ENCODE peak calls at places on chromosomes 12 and 14, in ten cellular contexts. One of them, this sample, is unnamed.

GRCh38 chr14:35818346-35819115 is 7.6 kb upstream of the BRMS1L start:
- DNase-seq in HuH-7.5: no peak
- DNase-seq in skeletal muscle cell: no peak
- DNase-seq in fibroblast of villous mesenchyme: peak; percentile 50
- DNase-seq in HTR-8/SVneo: peak; percentile 54
- DNase-seq in AG04450: no peak
- DNase-seq in AG10803: peak; percentile 41
- DNase-seq in head of caudate nucleus: peak; percentile 71
- DNase-seq in HFF-Myc: peak; percentile 19
- DNase-seq in iris pigment epithelial cell: peak; percentile 62
- DNase-seq in this sample: peak; percentile 57

GRCh38 chr14:29842228-29842627 is 85.4 kb downstream of the PRKD1 start:
- DNase-seq in HTR-8/SVneo: no peak
- DNase-seq in AG10803: no peak
- DNase-seq in skeletal muscle cell: no peak
- DNase-seq in AG04450: no peak
- DNase-seq in iris pigment epithelial cell: no peak
- DNase-seq in head of caudate nucleus: no peak
- DNase-seq in fibroblast of villous mesenchyme: no peak
- DNase-seq in HuH-7.5: no peak
- DNase-seq in HFF-Myc: no peak
- DNase-seq in this sample: no peak

GRCh38 chr14:76541594-76542219 is 165.8 kb downstream of the ESRRB start:
- DNase-seq in HFF-Myc: no peak
- DNase-seq in skeletal muscle cell: no peak
- DNase-seq in AG10803: no peak
- DNase-seq in iris pigment epithelial cell: no peak
- DNase-seq in HTR-8/SVneo: no peak
- DNase-seq in head of caudate nucleus: peak; percentile 7
- DNase-seq in HuH-7.5: no peak
- DNase-seq in fibroblast of villous mesenchyme: no peak
- DNase-seq in AG04450: no peak
- DNase-seq in this sample: no peak

GRCh38 chr12:46152456-46152855 is 116.4 kb downstream of the SLC38A1 start:
- DNase-seq in HFF-Myc: no peak
- DNase-seq in fibroblast of villous mesenchyme: no peak
- DNase-seq in skeletal muscle cell: no peak
- DNase-seq in AG04450: no peak
- DNase-seq in iris pigment epithelial cell: no peak
- DNase-seq in HuH-7.5: no peak
- DNase-seq in HTR-8/SVneo: no peak
- DNase-seq in AG10803: no peak
- DNase-seq in head of caudate nucleus: peak; percentile 62
- DNase-seq in this sample: no peak

GRCh38 chr14:90398315-90398811 is 1.5 kb downstream of the CALM1 start:
- DNase-seq in iris pigment epithelial cell: peak; percentile 34
- DNase-seq in skeletal muscle cell: no peak
- DNase-seq in head of caudate nucleus: no peak
- DNase-seq in AG10803: no peak
- DNase-seq in HuH-7.5: peak; percentile 22
- DNase-seq in fibroblast of villous mesenchyme: peak; percentile 43
- DNase-seq in HTR-8/SVneo: no peak
- DNase-seq in HFF-Myc: no peak
- DNase-seq in AG04450: no peak
- DNase-seq in this sample: peak; percentile 61

GRCh38 chr14:75732888-75733287 is 71.8 kb downstream of the TTLL5 start:
- DNase-seq in fibroblast of villous mesenchyme: no peak
- DNase-seq in AG04450: no peak
- DNase-seq in skeletal muscle cell: no peak
- DNase-seq in head of caudate nucleus: no peak
- DNase-seq in AG10803: no peak
- DNase-seq in HuH-7.5: no peak
- DNase-seq in iris pigment epithelial cell: no peak
- DNase-seq in HFF-Myc: no peak
- DNase-seq in HTR-8/SVneo: no peak
- DNase-seq in this sample: no peak

GRCh38 chr14:76901171-76902055 is 75.2 kb downstream of the LRRC74A start:
- DNase-seq in head of caudate nucleus: no peak
- DNase-seq in AG10803: peak; percentile 93
- DNase-seq in HuH-7.5: no peak
- DNase-seq in AG04450: no peak
- DNase-seq in HFF-Myc: no peak
- DNase-seq in skeletal muscle cell: no peak
- DNase-seq in iris pigment epithelial cell: no peak
- DNase-seq in HTR-8/SVneo: peak; percentile 51
- DNase-seq in fibroblast of villous mesenchyme: peak; percentile 39
- DNase-seq in this sample: no peak

GRCh38 chr12:47821346-47821706 is 1.6 kb upstream of the HDAC7 start:
- DNase-seq in HuH-7.5: no peak
- DNase-seq in skeletal muscle cell: no peak
- DNase-seq in head of caudate nucleus: no peak
- DNase-seq in AG10803: peak; percentile 50
- DNase-seq in iris pigment epithelial cell: no peak
- DNase-seq in fibroblast of villous mesenchyme: no peak
- DNase-seq in HFF-Myc: no peak
- DNase-seq in HTR-8/SVneo: no peak
- DNase-seq in AG04450: no peak
- DNase-seq in this sample: no peak

GRCh38 chr12:52086366-52086765 is 6.9 kb downstream of the SMIM41 start:
- DNase-seq in iris pigment epithelial cell: no peak
- DNase-seq in HuH-7.5: no peak
- DNase-seq in skeletal muscle cell: no peak
- DNase-seq in AG10803: peak; percentile 25
- DNase-seq in head of caudate nucleus: no peak
- DNase-seq in AG04450: no peak
- DNase-seq in fibroblast of villous mesenchyme: no peak
- DNase-seq in HTR-8/SVneo: no peak
- DNase-seq in HFF-Myc: no peak
- DNase-seq in this sample: no peak

GRCh38 chr14:104724407-104724980 is 465 bp downstream of the ADSS1 start:
- DNase-seq in AG04450: no peak
- DNase-seq in AG10803: no peak
- DNase-seq in iris pigment epithelial cell: no peak
- DNase-seq in HFF-Myc: no peak
- DNase-seq in fibroblast of villous mesenchyme: peak; percentile 16
- DNase-seq in HuH-7.5: peak; percentile 58
- DNase-seq in head of caudate nucleus: no peak
- DNase-seq in skeletal muscle cell: no peak
- DNase-seq in HTR-8/SVneo: peak; percentile 34
- DNase-seq in this sample: no peak

GRCh38 chr12:56274299-56274698 is 7.6 kb downstream of the COQ10A start:
- DNase-seq in HTR-8/SVneo: no peak
- DNase-seq in HuH-7.5: no peak
- DNase-seq in AG10803: no peak
- DNase-seq in head of caudate nucleus: no peak
- DNase-seq in iris pigment epithelial cell: no peak
- DNase-seq in AG04450: no peak
- DNase-seq in fibroblast of villous mesenchyme: no peak
- DNase-seq in HFF-Myc: no peak
- DNase-seq in skeletal muscle cell: no peak
- DNase-seq in this sample: no peak

GRCh38 chr12:47636908-47637780 is 68.7 kb downstream of the RPAP3 start:
- DNase-seq in iris pigment epithelial cell: peak; percentile 40
- DNase-seq in HTR-8/SVneo: no peak
- DNase-seq in HFF-Myc: no peak
- DNase-seq in AG10803: no peak
- DNase-seq in HuH-7.5: no peak
- DNase-seq in fibroblast of villous mesenchyme: no peak
- DNase-seq in AG04450: no peak
- DNase-seq in skeletal muscle cell: no peak
- DNase-seq in head of caudate nucleus: no peak
- DNase-seq in this sample: peak; percentile 54

GRCh38 chr14:69711471-69712216 is 55.3 kb upstream of the SRSF5 start:
- DNase-seq in AG04450: no peak
- DNase-seq in AG10803: peak; percentile 19
- DNase-seq in head of caudate nucleus: peak; percentile 71
- DNase-seq in HFF-Myc: no peak
- DNase-seq in iris pigment epithelial cell: no peak
- DNase-seq in HTR-8/SVneo: no peak
- DNase-seq in fibroblast of villous mesenchyme: no peak
- DNase-seq in skeletal muscle cell: no peak
- DNase-seq in HuH-7.5: no peak
- DNase-seq in this sample: no peak

GRCh38 chr12:27304856-27305255 is 27.8 kb upstream of the BMAL2 start:
- DNase-seq in iris pigment epithelial cell: no peak
- DNase-seq in HTR-8/SVneo: no peak
- DNase-seq in HuH-7.5: no peak
- DNase-seq in skeletal muscle cell: no peak
- DNase-seq in fibroblast of villous mesenchyme: no peak
- DNase-seq in AG10803: no peak
- DNase-seq in head of caudate nucleus: no peak
- DNase-seq in AG04450: no peak
- DNase-seq in HFF-Myc: no peak
- DNase-seq in this sample: no peak

GRCh38 chr12:48827513-48828096 is 9.3 kb downstream of the CACNB3 start:
- DNase-seq in fibroblast of villous mesenchyme: no peak
- DNase-seq in AG10803: no peak
- DNase-seq in head of caudate nucleus: no peak
- DNase-seq in iris pigment epithelial cell: no peak
- DNase-seq in HTR-8/SVneo: no peak
- DNase-seq in HuH-7.5: no peak
- DNase-seq in skeletal muscle cell: no peak
- DNase-seq in HFF-Myc: no peak
- DNase-seq in AG04450: no peak
- DNase-seq in this sample: no peak

This sample was measured in Kasumi-1.